ENCODE peak calls at places on chromosome 5, in five cellular contexts. One of them, this sample, is unnamed.

GRCh38 chr5:142322747-142323479 is 1.9 kb downstream of the SPRY4 start:
- DNase-seq in AG09309: no peak
- DNase-seq in fibroblast of lung: peak
- DNase-seq in endothelial cell: no peak
- DNase-seq in K562: no peak
- DNase-seq in this sample: no peak

GRCh38 chr5:119681734-119682133 is 52.4 kb downstream of the FAM170A start:
- DNase-seq in endothelial cell: no peak
- DNase-seq in AG09309: no peak
- DNase-seq in fibroblast of lung: no peak
- DNase-seq in K562: no peak
- DNase-seq in this sample: no peak

GRCh38 chr5:158351485-158352140 is 492.7 kb upstream of the CLINT1 start:
- DNase-seq in K562: no peak
- DNase-seq in AG09309: no peak
- DNase-seq in endothelial cell: no peak
- DNase-seq in fibroblast of lung: no peak
- DNase-seq in this sample: no peak

GRCh38 chr5:103800728-103801127 is 238.1 kb upstream of the NUDT12 start:
- DNase-seq in AG09309: peak
- DNase-seq in endothelial cell: no peak
- DNase-seq in K562: no peak
- DNase-seq in fibroblast of lung: peak
- DNase-seq in this sample: no peak

GRCh38 chr5:163730206-163730782 is 224.9 kb downstream of the MAT2B start:
- DNase-seq in K562: no peak
- DNase-seq in fibroblast of lung: no peak
- DNase-seq in endothelial cell: no peak
- DNase-seq in AG09309: no peak
- DNase-seq in this sample: no peak

GRCh38 chr5:66739923-66740322 is 143.7 kb downstream of the MAST4 start:
- DNase-seq in fibroblast of lung: no peak
- DNase-seq in K562: no peak
- DNase-seq in endothelial cell: no peak
- DNase-seq in AG09309: no peak
- DNase-seq in this sample: no peak

GRCh38 chr5:107248065-107248695 is 422.6 kb downstream of the EFNA5 start:
- DNase-seq in K562: peak
- DNase-seq in endothelial cell: peak
- DNase-seq in fibroblast of lung: peak
- DNase-seq in AG09309: no peak
- DNase-seq in this sample: no peak

GRCh38 chr5:8577792-8578191 is 708.8 kb downstream of the MTRR start:
- DNase-seq in fibroblast of lung: peak
- DNase-seq in AG09309: no peak
- DNase-seq in K562: no peak
- DNase-seq in endothelial cell: no peak
- DNase-seq in this sample: no peak

GRCh38 chr5:965604-966344 is 42.8 kb upstream of the NKD2 start:
- DNase-seq in AG09309: no peak
- DNase-seq in fibroblast of lung: no peak
- DNase-seq in endothelial cell: no peak
- DNase-seq in K562: peak
- DNase-seq in this sample: no peak

GRCh38 chr5:124239572-124239971 is 506.9 kb downstream of the ZNF608 start:
- DNase-seq in K562: no peak
- DNase-seq in fibroblast of lung: no peak
- DNase-seq in endothelial cell: no peak
- DNase-seq in AG09309: no peak
- DNase-seq in this sample: no peak

GRCh38 chr5:17190799-17191391 is 26.5 kb upstream of the BASP1 start:
- DNase-seq in K562: no peak
- DNase-seq in endothelial cell: no peak
- DNase-seq in AG09309: no peak
- DNase-seq in fibroblast of lung: no peak
- DNase-seq in this sample: no peak

GRCh38 chr5:173673295-173674170 is 57.1 kb upstream of the BOD1 start:
- DNase-seq in endothelial cell: peak
- DNase-seq in K562: no peak
- DNase-seq in AG09309: no peak
- DNase-seq in fibroblast of lung: no peak
- DNase-seq in this sample: no peak

GRCh38 chr5:126846344-126846743 is 69.4 kb downstream of the LMNB1 start:
- DNase-seq in AG09309: no peak
- DNase-seq in K562: no peak
- DNase-seq in fibroblast of lung: peak
- DNase-seq in endothelial cell: no peak
- DNase-seq in this sample: no peak
- TF ChIP-seq CTCF in AG09309: peak
- TF ChIP-seq CTCF in K562: peak
- TF ChIP-seq CTCF in fibroblast of lung: peak
- TF ChIP-seq CTCF in endothelial cell: no peak
- TF ChIP-seq CTCF in this sample: no peak

DNA sequence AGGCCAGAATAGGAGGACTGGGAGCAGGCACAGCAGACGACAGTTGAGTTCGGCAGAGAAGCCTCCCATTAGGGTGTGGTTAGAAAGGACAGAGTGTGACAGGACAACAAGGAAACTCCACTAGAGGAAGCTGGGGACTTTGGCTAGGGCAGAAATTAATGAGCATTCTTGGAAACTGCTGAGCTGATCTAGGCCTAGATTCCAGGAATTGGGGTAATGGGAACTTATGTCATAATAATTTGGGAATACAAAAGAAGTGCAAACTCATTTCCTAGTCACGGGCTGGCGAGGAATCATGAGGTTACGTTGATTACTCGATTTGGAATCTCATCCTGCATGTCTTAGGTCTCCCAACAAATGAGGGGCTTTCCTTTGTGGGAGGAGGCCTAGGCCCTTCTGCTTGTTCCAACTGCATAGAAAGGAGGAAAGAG is 144.6 kb upstream of the RPS23 start:
- DNase-seq in K562: peak
- DNase-seq in endothelial cell: no peak
- DNase-seq in fibroblast of lung: peak
- DNase-seq in AG09309: no peak
- DNase-seq in this sample: no peak
- TF ChIP-seq CTCF in K562: no peak
- TF ChIP-seq CTCF in endothelial cell: no peak
- TF ChIP-seq CTCF in fibroblast of lung: no peak
- TF ChIP-seq CTCF in AG09309: no peak
- TF ChIP-seq CTCF in this sample: no peak

GRCh38 chr5:136028782-136029742 is at the start of gene TGFBI:
- DNase-seq in K562: peak
- DNase-seq in endothelial cell: peak
- DNase-seq in fibroblast of lung: peak
- DNase-seq in AG09309: no peak
- DNase-seq in this sample: no peak
- TF ChIP-seq CTCF in K562: no peak
- TF ChIP-seq CTCF in endothelial cell: no peak
- TF ChIP-seq CTCF in fibroblast of lung: no peak
- TF ChIP-seq CTCF in AG09309: peak
- TF ChIP-seq CTCF in this sample: no peak

GRCh38 chr5:33297760-33298216 is 143.0 kb upstream of the TARS1 start:
- DNase-seq in endothelial cell: peak
- DNase-seq in K562: peak
- DNase-seq in AG09309: no peak
- DNase-seq in fibroblast of lung: no peak
- DNase-seq in this sample: no peak
- TF ChIP-seq CTCF in endothelial cell: peak
- TF ChIP-seq CTCF in K562: peak
- TF ChIP-seq CTCF in AG09309: no peak
- TF ChIP-seq CTCF in fibroblast of lung: no peak
- TF ChIP-seq CTCF in this sample: no peak

GRCh38 chr5:26487553-26487952 is 550.8 kb downstream of the CDH9 start:
- DNase-seq in K562: no peak
- DNase-seq in endothelial cell: no peak
- DNase-seq in AG09309: no peak
- DNase-seq in fibroblast of lung: no peak
- DNase-seq in this sample: no peak
- TF ChIP-seq CTCF in K562: no peak
- TF ChIP-seq CTCF in endothelial cell: no peak
- TF ChIP-seq CTCF in AG09309: no peak
- TF ChIP-seq CTCF in fibroblast of lung: no peak
- TF ChIP-seq CTCF in this sample: no peak

GRCh38 chr5:143593723-143594122 is 190.2 kb upstream of the NR3C1 start:
- DNase-seq in K562: no peak
- DNase-seq in AG09309: no peak
- DNase-seq in endothelial cell: no peak
- DNase-seq in fibroblast of lung: no peak
- DNase-seq in this sample: no peak
- TF ChIP-seq CTCF in K562: no peak
- TF ChIP-seq CTCF in AG09309: no peak
- TF ChIP-seq CTCF in endothelial cell: no peak
- TF ChIP-seq CTCF in fibroblast of lung: no peak
- TF ChIP-seq CTCF in this sample: no peak

GRCh38 chr5:100520348-100520747 is 14.8 kb upstream of the FAM174A start:
- DNase-seq in endothelial cell: peak
- DNase-seq in AG09309: no peak
- DNase-seq in fibroblast of lung: no peak
- DNase-seq in K562: no peak
- DNase-seq in this sample: no peak
- TF ChIP-seq CTCF in endothelial cell: peak
- TF ChIP-seq CTCF in AG09309: no peak
- TF ChIP-seq CTCF in fibroblast of lung: peak
- TF ChIP-seq CTCF in K562: no peak
- TF ChIP-seq CTCF in this sample: no peak

GRCh38 chr5:135829681-135830383 is 4.6 kb upstream of the SLC25A48 start:
- DNase-seq in AG09309: peak
- DNase-seq in fibroblast of lung: peak
- DNase-seq in K562: peak
- DNase-seq in endothelial cell: peak
- DNase-seq in this sample: no peak
- TF ChIP-seq CTCF in AG09309: peak
- TF ChIP-seq CTCF in fibroblast of lung: peak
- TF ChIP-seq CTCF in K562: peak
- TF ChIP-seq CTCF in endothelial cell: peak
- TF ChIP-seq CTCF in this sample: no peak

DNA sequence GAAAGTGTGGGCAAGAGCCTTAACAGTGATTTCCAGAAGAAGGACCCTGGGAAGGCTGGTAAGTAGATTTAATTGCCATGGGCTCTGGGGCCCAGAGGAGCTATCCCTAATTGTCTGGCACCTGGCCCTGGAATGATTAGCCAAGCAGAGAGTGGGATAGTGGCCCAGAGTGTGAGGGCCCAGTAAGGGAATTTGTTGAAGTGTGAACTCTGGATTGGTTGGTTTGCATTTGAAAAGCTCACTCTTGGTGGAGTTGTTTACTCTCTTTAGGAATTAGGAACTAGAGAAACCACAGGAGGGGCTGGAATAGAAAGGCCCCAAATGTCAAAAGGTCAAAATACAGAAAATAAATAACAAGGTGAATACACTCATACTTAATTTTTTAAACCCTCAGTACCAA is 207.1 kb downstream of the GABRG2 start:
- DNase-seq in fibroblast of lung: no peak
- DNase-seq in K562: no peak
- DNase-seq in endothelial cell: no peak
- DNase-seq in AG09309: no peak
- DNase-seq in this sample: no peak
- TF ChIP-seq CTCF in fibroblast of lung: no peak
- TF ChIP-seq CTCF in K562: no peak
- TF ChIP-seq CTCF in endothelial cell: no peak
- TF ChIP-seq CTCF in AG09309: no peak
- TF ChIP-seq CTCF in this sample: no peak